ENCODE peak calls at places on chromosomes 4 and X, in seven cellular contexts. O is activated T-cell treated with anti-CD3 and anti-CD28 coated beads, Interleukin-2, amount 50 U/mL, for 72 hours; U is IMR-90; G is heart left ventricle; X is CD4-positive, alpha-beta T cell; Y is activated CD8-positive, alpha-beta T cell treated with anti-CD3 and anti-CD28 coated beads, Interleukin-2, amount 10 ng/mL, durations not matched to agents 7 days and 5 days; I is upper lobe of right lung. S is an unnamed sample.

GRCh38 chr4:123250843-123251242 is 145.8 kb upstream of the SPRY1 start:
- ATAC-seq in O (no peak), U (peak; percentile 94), G (peak; percentile 83), X (no peak), Y (no peak), I (peak; percentile 41), S (no peak)

GRCh38 chr4:102356562-102357202 is 11.4 kb upstream of the SLC39A8 start:
- ATAC-seq in O (no peak), U (no peak), G (no peak), X (no peak), Y (no peak), I (no peak), S (no peak)

GRCh38 chr4:42676066-42676951 is 19.4 kb upstream of the ATP8A1 start:
- ATAC-seq in O (no peak), U (no peak), G (no peak), X (no peak), Y (no peak), I (no peak), S (no peak)

GRCh38 chr4:42460043-42460442 is 62.8 kb downstream of the SHISA3 start:
- ATAC-seq in O (peak; percentile 60), U (no peak), G (no peak), X (no peak), Y (no peak), I (peak; percentile 65), S (no peak)

GRCh38 chr4:168411318-168412150 is 68.8 kb downstream of the DDX60L start:
- ATAC-seq in O (no peak), U (peak; percentile 62), G (peak; percentile 49), X (no peak), Y (no peak), I (peak; percentile 34), S (no peak)

GRCh38 chr4:2352171-2352570 is 66.3 kb downstream of the ZFYVE28 start:
- ATAC-seq in O (no peak), U (no peak), G (no peak), X (no peak), Y (no peak), I (peak; percentile 32), S (no peak)

GRCh38 chr4:83581411-83582288 is 45.7 kb downstream of the GPAT3 start:
- ATAC-seq in O (no peak), U (no peak), G (no peak), X (no peak), Y (no peak), I (peak; percentile 49), S (no peak)

GRCh38 chr4:16496501-16496900 is 270.2 kb upstream of the TAPT1 start:
- ATAC-seq in O (no peak), U (peak; percentile 83), G (no peak), X (no peak), Y (no peak), I (no peak), S (no peak)

GRCh38 chrX:74535633-74536141 is 78.7 kb downstream of the RLIM start:
- ATAC-seq in O (peak; percentile 35), U (peak; percentile 61), G (peak; percentile 84), X (peak; percentile 61), Y (peak; percentile 66), I (peak; percentile 79), S (no peak)

GRCh38 chrX:133190877-133191738 is 27.0 kb downstream of the TFDP3 start:
- ATAC-seq in O (no peak), U (no peak), G (no peak), X (no peak), Y (no peak), I (no peak), S (no peak)

GRCh38 chrX:150762258-150762867 is 69.2 kb downstream of the MTMR1 start:
- ATAC-seq in O (no peak), U (no peak), G (no peak), X (no peak), Y (no peak), I (no peak), S (no peak)

GRCh38 chr4:101020956-101021355 is 326.4 kb downstream of the PPP3CA start:
- ATAC-seq in O (peak; percentile 67), U (peak; percentile 78), G (peak; percentile 84), X (peak; percentile 73), Y (peak; percentile 84), I (peak; percentile 66), S (peak; percentile 52)

GRCh38 chr4:98555798-98556445 is 102.5 kb downstream of the TSPAN5 start:
- ATAC-seq in O (no peak), U (no peak), G (no peak), X (no peak), Y (no peak), I (no peak), S (no peak)

GRCh38 chr4:76594152-76594551 is 159.1 kb downstream of the SHROOM3 start:
- ATAC-seq in O (no peak), U (no peak), G (no peak), X (no peak), Y (no peak), I (no peak), S (no peak)

GRCh38 chrX:31445542-31445941 is 373.7 kb upstream of the FTHL17 start:
- ATAC-seq in O (no peak), U (no peak), G (no peak), X (no peak), Y (no peak), I (no peak), S (no peak)

GRCh38 chr4:151325320-151326246 is at the start of gene SH3D19:
- ATAC-seq in O (peak; percentile 45), U (peak; percentile 91), G (peak; percentile 96), X (no peak), Y (peak; percentile 19), I (peak; percentile 96), S (no peak)

GRCh38 chr4:121057466-121057911 is 14.8 kb downstream of the NDNF start:
- ATAC-seq in O (no peak), U (no peak), G (peak; percentile 81), X (no peak), Y (no peak), I (peak; percentile 46), S (no peak)

GRCh38 chrX:155718964-155719586 is 106.3 kb upstream of the TMLHE start:
- ATAC-seq in O (no peak), U (no peak), G (peak; percentile 89), X (no peak), Y (no peak), I (no peak), S (no peak)

GRCh38 chr4:119113033-119113655 is 22.5 kb upstream of the MYOZ2 start:
- ATAC-seq in O (no peak), U (peak; percentile 90), G (peak; percentile 81), X (no peak), Y (no peak), I (peak; percentile 79), S (no peak)

S was measured in activated CD4-positive, CD25-positive, alpha-beta regulatory T cell treated with anti-CD3 and anti-CD28 coated beads, Interleukin-2, amount 50 U/mL, for 24 hours.